ENCODE peak calls at places on chromosomes 3 and 15, in eight cellular contexts. P is GOT3, C is head of caudate nucleus, J is pancreas, T is NCI-H1436, Y is AML-193, Z is germinal center, M is K562. V is an unnamed sample.
A peak's percentile ranks its signal among the peaks of the same experiment; 100 is the strongest.

GRCh38 chr15:75655911-75656310 is 8.2 kb downstream of the SNX33 start:
- DNase-seq in Y (no peak), T (peak; percentile 46), P (no peak), J (no peak), C (no peak), M (no peak), Z (no peak), V (no peak)

GRCh38 chr15:49418811-49419210 is 4.2 kb upstream of the FGF7 start:
- DNase-seq in Y (no peak), J (no peak), C (no peak), M (no peak), P (no peak), T (no peak), Z (no peak), V (no peak)

GRCh38 chr3:87848003-87848402 is 210.8 kb downstream of the CGGBP1 start:
- DNase-seq in Y (no peak), Z (no peak), J (no peak), P (no peak), M (no peak), T (no peak), C (no peak), V (no peak)

GRCh38 chr3:196502775-196503181 is 790 bp downstream of the RNF168 start:
- DNase-seq in T (peak; percentile 20), Z (peak; percentile 30), J (peak; percentile 54), Y (peak; percentile 66), P (peak; percentile 41), C (peak; percentile 14), M (peak; percentile 20), V (peak; percentile 72)

GRCh38 chr3:119340436-119340835 is 46.3 kb downstream of the ARHGAP31 start:
- DNase-seq in T (no peak), C (no peak), J (no peak), Y (no peak), P (no peak), M (no peak), Z (no peak), V (no peak)

GRCh38 chr3:182729903-182730674 is 63.2 kb upstream of the ATP11B start:
- DNase-seq in Z (peak; percentile 41), T (no peak), Y (no peak), P (no peak), C (no peak), J (no peak), M (no peak), V (no peak)

GRCh38 chr15:88736204-88736603 is 67.0 kb upstream of the ACAN start:
- DNase-seq in Y (no peak), J (no peak), T (no peak), M (no peak), P (no peak), C (no peak), Z (no peak), V (no peak)

GRCh38 chr3:172522871-172523818 is at the start of gene TNFSF10:
- DNase-seq in C (peak; percentile 8), P (no peak), J (peak; percentile 50), Y (peak; percentile 94), Z (peak; percentile 71), M (no peak), T (peak; percentile 33), V (peak; percentile 75)

GRCh38 chr3:111593666-111594065 is 1.5 kb downstream of the ZBED2 start:
- DNase-seq in P (no peak), T (no peak), J (no peak), C (no peak), M (no peak), Y (no peak), Z (no peak), V (no peak)

GRCh38 chr15:28106294-28107110 is 7.4 kb upstream of the OCA2 start:
- DNase-seq in C (no peak), J (no peak), Z (no peak), P (no peak), Y (no peak), T (no peak), M (no peak), V (peak; percentile 44)

GRCh38 chr3:35224571-35225280 is 414.6 kb upstream of the ARPP21 start:
- DNase-seq in J (no peak), C (no peak), Z (no peak), P (no peak), T (no peak), Y (no peak), M (no peak), V (no peak)

GRCh38 chr15:90082140-90082713 is 20.0 kb downstream of the IDH2 start:
- DNase-seq in M (no peak), Z (no peak), T (no peak), J (no peak), C (peak; percentile 76), P (no peak), Y (no peak), V (no peak)

GRCh38 chr3:38721207-38721772 is 71.8 kb upstream of the SCN5A start:
- DNase-seq in C (no peak), P (no peak), Y (no peak), M (no peak), Z (no peak), T (no peak), J (no peak), V (no peak)

GRCh38 chr3:152019516-152019915 is 146.1 kb downstream of the SUCNR1 start:
- DNase-seq in P (no peak), Y (no peak), T (no peak), Z (no peak), C (no peak), M (no peak), J (no peak), V (no peak)

GRCh38 chr3:184176377-184177330 is 2.0 kb downstream of the AP2M1 start:
- DNase-seq in J (no peak), Y (peak; percentile 49), P (peak; percentile 77), C (peak; percentile 53), M (peak; percentile 48), Z (no peak), T (no peak), V (no peak)

GRCh38 chr3:111299070-111299672 is 227.6 kb downstream of the NECTIN3 start:
- DNase-seq in T (no peak), J (no peak), M (no peak), P (no peak), Y (no peak), Z (no peak), C (no peak), V (no peak)

GRCh38 chr3:14716593-14716992 is 41.7 kb downstream of the C3orf20 start:
- DNase-seq in P (no peak), J (no peak), T (no peak), C (no peak), Z (no peak), Y (no peak), M (no peak), V (no peak)

V was measured in immature natural killer cell.